ENCODE peak calls at places on chromosome 4, in six cellular contexts. V is NCI-H1105, Q is fibroblast of mammary gland, P is mesendoderm, L is endothelial cell, B is cerebellum. M is an unnamed sample.

GRCh38 chr4:164508126-164508525 is 245.8 kb upstream of the SMIM31 start:
- DNase-seq in V (no peak), Q (no peak), P (no peak), L (no peak), B (no peak), M (no peak)

GRCh38 chr4:75907956-75908355 is 5.7 kb upstream of the PPEF2 start:
- DNase-seq in V (no peak), Q (no peak), P (no peak), L (no peak), B (no peak), M (no peak)

GRCh38 chr4:7876096-7876993 is 63.3 kb downstream of the AFAP1 start:
- DNase-seq in V (no peak), Q (peak; percentile 66), P (peak; percentile 83), L (peak; percentile 21), B (no peak), M (no peak)

GRCh38 chr4:25810815-25811690 is 51.7 kb downstream of the SEL1L3 start:
- DNase-seq in V (no peak), Q (peak; percentile 72), P (no peak), L (no peak), B (no peak), M (no peak)

GRCh38 chr4:90159193-90159592 is 32.0 kb downstream of the CCSER1 start:
- DNase-seq in V (no peak), Q (no peak), P (no peak), L (no peak), B (no peak), M (no peak)

GRCh38 chr4:16667464-16667863 is 231.0 kb downstream of the LDB2 start:
- DNase-seq in V (no peak), Q (peak; percentile 95), P (no peak), L (no peak), B (no peak), M (no peak)

GRCh38 chr4:126247409-126247808 is 932.7 kb downstream of the FAT4 start:
- DNase-seq in V (no peak), Q (no peak), P (no peak), L (no peak), B (no peak), M (no peak)

GRCh38 chr4:3480528-3481112 is 17.5 kb downstream of the DOK7 start:
- DNase-seq in V (no peak), Q (peak; percentile 64), P (peak; percentile 93), L (peak; percentile 98), B (peak; percentile 74), M (peak; percentile 62)

GRCh38 chr4:657338-658030 is 16.6 kb downstream of the ATP5ME start:
- DNase-seq in V (no peak), Q (no peak), P (no peak), L (no peak), B (no peak), M (no peak)

GRCh38 chr4:140790765-140791164 is 34.6 kb upstream of the TBC1D9 start:
- DNase-seq in V (no peak), Q (peak; percentile 6), P (no peak), L (no peak), B (no peak), M (peak; percentile 5)

GRCh38 chr4:152780267-152780811 is 585 bp downstream of the ARFIP1 start:
- DNase-seq in V (no peak), Q (peak; percentile 33), P (peak; percentile 80), L (peak; percentile 36), B (no peak), M (no peak)

GRCh38 chr4:151541438-151542071 is 132.6 kb downstream of the FHIP1A start:
- DNase-seq in V (peak; percentile 86), Q (peak; percentile 98), P (peak; percentile 78), L (no peak), B (no peak), M (no peak)

GRCh38 chr4:54558889-54559682 is 98.7 kb upstream of the KIT start:
- DNase-seq in V (no peak), Q (no peak), P (no peak), L (no peak), B (no peak), M (no peak)

M was measured in midbrain.